ENCODE peak calls at places on chromosomes 7 and 10, in five cellular contexts. U is NCI-H2081, V is skeletal muscle cell, D is COR-L47, W is lower lobe of right lung. K is an unnamed sample.

GRCh38 chr10:93280121-93280698 is 201.9 kb downstream of the MYOF start:
- DNase-seq in U (no peak), V (no peak), D (no peak), W (no peak), K (peak)

GRCh38 chr7:44235582-44236332 is 35.0 kb downstream of the YKT6 start:
- DNase-seq in U (peak), V (no peak), D (peak), W (no peak), K (no peak)

GRCh38 chr7:23938937-23939552 is 229.0 kb downstream of the STK31 start:
- DNase-seq in U (peak), V (no peak), D (peak), W (no peak), K (peak)

GRCh38 chr10:113099431-113100298 is 149.6 kb downstream of the TCF7L2 start:
- DNase-seq in U (no peak), V (no peak), D (no peak), W (peak), K (peak)

GRCh38 chr7:134850048-134850447 is 70.6 kb downstream of the CALD1 start:
- DNase-seq in U (no peak), V (no peak), D (no peak), W (no peak), K (no peak)

GRCh38 chr10:69327463-69328345 is 49.4 kb downstream of the HK1 start:
- DNase-seq in U (no peak), V (no peak), D (no peak), W (peak), K (no peak)

GRCh38 chr10:48608279-48608681 is 3.4 kb upstream of the ARHGAP22 start:
- DNase-seq in U (peak), V (no peak), D (no peak), W (no peak), K (peak)

GRCh38 chr7:122889116-122889515 is 2.9 kb upstream of the CADPS2 start:
- DNase-seq in U (no peak), V (no peak), D (no peak), W (no peak), K (no peak)

GRCh38 chr7:140674899-140675701 is 2.4 kb downstream of the ADCK2 start:
- DNase-seq in U (peak), V (peak), D (no peak), W (no peak), K (peak)

GRCh38 chr10:7185367-7185690 is 225.5 kb downstream of the SFMBT2 start:
- DNase-seq in U (no peak), V (no peak), D (no peak), W (no peak), K (no peak)

GRCh38 chr10:129078746-129079480 is 388.1 kb upstream of the MGMT start:
- DNase-seq in U (no peak), V (no peak), D (no peak), W (no peak), K (no peak)

GRCh38 chr7:151544183-151544582 is 24.5 kb upstream of the RHEB start:
- DNase-seq in U (no peak), V (no peak), D (no peak), W (no peak), K (no peak)

GRCh38 chr7:103990991-103991390 is 1.5 kb upstream of the RELN start:
- DNase-seq in U (no peak), V (no peak), D (no peak), W (no peak), K (no peak)

GRCh38 chr10:97538839-97539238 is 33.7 kb upstream of the ANKRD2 start:
- DNase-seq in U (no peak), V (no peak), D (no peak), W (no peak), K (no peak)

GRCh38 chr10:2933041-2933440 is 134.3 kb upstream of the PFKP start:
- DNase-seq in U (no peak), V (no peak), D (no peak), W (no peak), K (no peak)

GRCh38 chr7:85714182-85714581 is 527.3 kb upstream of the SEMA3D start:
- DNase-seq in U (no peak), V (no peak), D (no peak), W (no peak), K (no peak)

GRCh38 chr7:98617051-98617959 is at the start of gene NPTX2:
- DNase-seq in U (peak), V (no peak), D (no peak), W (no peak), K (peak)

GRCh38 chr7:8931906-8932646 is 498.7 kb downstream of the NXPH1 start:
- DNase-seq in U (no peak), V (no peak), D (no peak), W (no peak), K (no peak)

GRCh38 chr10:8183241-8183704 is 128.8 kb downstream of the GATA3 start:
- DNase-seq in U (no peak), V (no peak), D (no peak), W (no peak), K (no peak)

GRCh38 chr10:109892885-109893284 is 30.4 kb downstream of the XPNPEP1 start:
- DNase-seq in U (no peak), V (no peak), D (no peak), W (no peak), K (peak)

GRCh38 chr10:99630439-99630838 is 10.2 kb upstream of the SLC25A28 start:
- DNase-seq in U (no peak), V (no peak), D (no peak), W (no peak), K (no peak)

GRCh38 chr10:6089334-6090219 is 743 bp downstream of the RBM17 start:
- DNase-seq in U (no peak), V (no peak), D (no peak), W (no peak), K (peak)

GRCh38 chr10:131848296-131848695 is 52.5 kb upstream of the PPP2R2D start:
- DNase-seq in U (no peak), V (no peak), D (no peak), W (no peak), K (peak)

GRCh38 chr7:123738356-123738755 is 10.4 kb downstream of the WASL start:
- DNase-seq in U (no peak), V (no peak), D (no peak), W (no peak), K (no peak)

GRCh38 chr7:2715341-2716231 is 27.6 kb downstream of the AMZ1 start:
- DNase-seq in U (no peak), V (no peak), D (no peak), W (no peak), K (no peak)

GRCh38 chr10:34114914-34115313 is 700.2 kb downstream of the PARD3 start:
- DNase-seq in U (no peak), V (no peak), D (no peak), W (no peak), K (no peak)

GRCh38 chr10:92695679-92696605 is 6.2 kb downstream of the HHEX start:
- DNase-seq in U (no peak), V (no peak), D (no peak), W (no peak), K (peak)

GRCh38 chr7:144738708-144739314 is 97.0 kb downstream of the TPK1 start:
- DNase-seq in U (peak), V (no peak), D (peak), W (no peak), K (no peak)

GRCh38 chr10:80608706-80609105 is 71.0 kb downstream of the SH2D4B start:
- DNase-seq in U (no peak), V (no peak), D (no peak), W (no peak), K (no peak)

GRCh38 chr10:118698421-118698820 is 56.3 kb downstream of the CACUL1 start:
- DNase-seq in U (no peak), V (no peak), D (no peak), W (no peak), K (no peak)

GRCh38 chr10:122264442-122264841 is 6.7 kb upstream of the BTBD16 start:
- DNase-seq in U (no peak), V (no peak), D (no peak), W (no peak), K (no peak)

GRCh38 chr10:99765672-99766071 is 16.8 kb upstream of the ABCC2 start:
- DNase-seq in U (no peak), V (no peak), D (no peak), W (no peak), K (no peak)

GRCh38 chr10:30857803-30858202 is 173.9 kb downstream of the ZNF438 start:
- DNase-seq in U (no peak), V (peak), D (no peak), W (no peak), K (no peak)

GRCh38 chr7:44398953-44399574 is 73.7 kb upstream of the CAMK2B start:
- DNase-seq in U (no peak), V (peak), D (no peak), W (no peak), K (no peak)

GRCh38 chr7:128860158-128861073 is 2.2 kb upstream of the ATP6V1F start:
- DNase-seq in U (no peak), V (peak), D (no peak), W (no peak), K (peak)

GRCh38 chr7:20776942-20777341 is 9.7 kb downstream of the SP8 start:
- DNase-seq in U (no peak), V (no peak), D (no peak), W (no peak), K (peak)

GRCh38 chr10:53997953-53998352 is 803.1 kb downstream of the PCDH15 start:
- DNase-seq in U (peak), V (no peak), D (no peak), W (no peak), K (no peak)

GRCh38 chr7:72925546-72926120 is 738 bp downstream of the POM121 start:
- DNase-seq in U (no peak), V (peak), D (no peak), W (no peak), K (no peak)

GRCh38 chr7:78039791-78040776 is 241.5 kb downstream of the PHTF2 start:
- DNase-seq in U (no peak), V (no peak), D (no peak), W (peak), K (peak)